ENCODE peak calls at places on chromosomes 12 and 14, in nine cellular contexts. B is mesendoderm, I is MM.1S, R is breast epithelium, Z is lower lobe of right lung, O is small intestine, A is H9, X is colonic mucosa, N is endothelial cell of umbilical vein. T is an unnamed sample.

GRCh38 chr12:85509857-85510256 is 229.8 kb downstream of the ALX1 start:
- DNase-seq in Z (no peak), B (peak; percentile 68), A (no peak), I (peak; percentile 41), N (no peak), X (no peak), R (no peak), O (no peak), T (no peak)

GRCh38 chr14:67589212-67589770 is 10.8 kb downstream of the PIGH start:
- DNase-seq in B (no peak), I (no peak), N (no peak), O (peak; percentile 12), Z (no peak), A (no peak), R (no peak), X (no peak), T (no peak)

GRCh38 chr12:104985206-104985605 is 910 bp upstream of the NOPCHAP1 start:
- DNase-seq in N (no peak), A (no peak), R (no peak), X (no peak), Z (no peak), B (no peak), I (peak; percentile 35), O (no peak), T (no peak)

GRCh38 chr14:94313991-94314655 is 9.0 kb downstream of the SERPINA6 start:
- DNase-seq in X (peak; percentile 17), I (no peak), R (no peak), O (no peak), A (no peak), Z (no peak), N (no peak), B (no peak), T (peak; percentile 92)

GRCh38 chr14:68082698-68083291 is 263.2 kb downstream of the RAD51B start:
- DNase-seq in N (peak; percentile 40), R (no peak), I (no peak), A (no peak), X (no peak), O (no peak), B (no peak), Z (no peak), T (no peak)

GRCh38 chr12:56676851-56677601 is 11.1 kb downstream of the PTGES3 start:
- DNase-seq in N (no peak), X (no peak), R (peak; percentile 4), Z (no peak), A (no peak), I (no peak), B (no peak), O (peak; percentile 47), T (no peak)

GRCh38 chr12:105706321-105706972 is 376.0 kb downstream of the C12orf75 start:
- DNase-seq in O (no peak), A (peak; percentile 51), Z (no peak), N (peak; percentile 64), I (no peak), B (peak; percentile 89), X (no peak), R (no peak), T (no peak)

GRCh38 chr14:100450049-100450448 is 126.9 kb downstream of the SLC25A47 start:
- DNase-seq in A (peak; percentile 11), B (no peak), X (no peak), O (no peak), N (no peak), Z (no peak), R (no peak), I (no peak), T (no peak)

GRCh38 chr14:100654025-100654813 is 67.0 kb upstream of the BEGAIN start:
- DNase-seq in I (no peak), R (no peak), Z (no peak), N (no peak), B (no peak), O (no peak), A (no peak), X (no peak), T (no peak)

GRCh38 chr12:28742791-28743190 is 406.3 kb upstream of the FAR2 start:
- DNase-seq in B (no peak), R (no peak), N (no peak), Z (no peak), I (no peak), X (no peak), A (no peak), O (no peak), T (no peak)

GRCh38 chr12:30985814-30986452 is 59.4 kb downstream of the TSPAN11 start:
- DNase-seq in R (no peak), X (peak; percentile 32), Z (peak; percentile 59), B (peak; percentile 70), A (peak; percentile 85), O (peak; percentile 46), N (peak; percentile 65), I (peak; percentile 46), T (no peak)

GRCh38 chr14:102900631-102901571 is 21.6 kb upstream of the AMN start:
- DNase-seq in A (no peak), I (peak; percentile 26), X (no peak), B (no peak), Z (peak; percentile 51), R (no peak), O (no peak), N (no peak), T (no peak)
- H3K27ac ChIP-seq in A (no peak overlapping the region), I (peak overlapping the region; percentile 96), X (no peak overlapping the region), B (no peak overlapping the region), Z (no peak overlapping the region), R (no peak overlapping the region), O (peak overlapping the region; percentile 61), N (no peak overlapping the region), T (no peak overlapping the region)

GRCh38 chr14:24871302-24871701 is 178.6 kb downstream of the STXBP6 start:
- DNase-seq in R (no peak), I (no peak), N (no peak), B (no peak), A (no peak), Z (no peak), O (peak; percentile 82), X (no peak), T (no peak)

GRCh38 chr14:24861083-24861630 is 188.8 kb downstream of the STXBP6 start:
- DNase-seq in Z (no peak), A (no peak), N (no peak), B (peak; percentile 48), X (no peak), I (no peak), O (peak; percentile 31), R (peak; percentile 17), T (no peak)

GRCh38 chr14:24863933-24864708 is 185.8 kb downstream of the STXBP6 start:
- DNase-seq in X (no peak), R (no peak), A (no peak), N (no peak), O (peak; percentile 30), B (no peak), Z (no peak), I (no peak), T (no peak)

GRCh38 chr14:24868389-24868788 is 181.6 kb downstream of the STXBP6 start:
- DNase-seq in O (no peak), A (no peak), I (no peak), R (no peak), N (no peak), B (no peak), Z (no peak), X (no peak), T (no peak)

GRCh38 chr14:24866067-24866466 is 183.9 kb downstream of the STXBP6 start:
- DNase-seq in R (no peak), B (no peak), X (no peak), A (no peak), Z (no peak), O (no peak), I (no peak), N (no peak), T (no peak)
- H3K4me1 ChIP-seq in R (no peaks in the 10 kb centered on the region), B (no peaks in the 10 kb centered on the region), X (no peaks in the 10 kb centered on the region), A (no peaks in the 10 kb centered on the region), Z (no peaks in the 10 kb centered on the region), O (no peaks in the 10 kb centered on the region), I (no peaks in the 10 kb centered on the region), N (no peaks in the 10 kb centered on the region), T (peaks cover 8% of the 10 kb centered on the region)

GRCh38 chr14:74244115-74244514 is 4.9 kb downstream of the VSX2 start:
- DNase-seq in I (no peak), Z (no peak), R (no peak), A (peak; percentile 55), B (peak; percentile 56), O (no peak), N (no peak), X (no peak), T (no peak)

GRCh38 chr14:74248036-74248435 is 8.8 kb downstream of the VSX2 start:
- DNase-seq in X (no peak), I (no peak), O (no peak), N (no peak), Z (no peak), A (no peak), B (no peak), R (no peak), T (no peak)

GRCh38 chr14:74246561-74246960 is 7.3 kb downstream of the VSX2 start:
- DNase-seq in A (no peak), B (no peak), N (no peak), Z (no peak), O (no peak), X (no peak), I (no peak), R (no peak), T (no peak)

GRCh38 chr14:74243051-74243450 is 3.8 kb downstream of the VSX2 start:
- DNase-seq in A (no peak), X (no peak), I (no peak), O (no peak), Z (no peak), B (no peak), R (no peak), N (no peak), T (no peak)

GRCh38 chr14:74245292-74245691 is 6.0 kb downstream of the VSX2 start:
- DNase-seq in Z (no peak), R (no peak), X (no peak), N (no peak), O (no peak), I (no peak), A (no peak), B (no peak), T (no peak)
- H3K27me3 ChIP-seq in Z (peaks cover 69% of the 10 kb centered on the region), R (peaks cover 8% of the 10 kb centered on the region), X (peaks cover 38% of the 10 kb centered on the region), N (peaks cover 49% of the 10 kb centered on the region), O (peaks cover 4% of the 10 kb centered on the region), I (peaks cover 26% of the 10 kb centered on the region), A (peaks cover 36% of the 10 kb centered on the region), B (peaks cover 37% of the 10 kb centered on the region), T (peaks cover 38% of the 10 kb centered on the region)

GRCh38 chr12:95718001-95718400 is 72.6 kb downstream of the NTN4 start:
- DNase-seq in A (no peak), O (no peak), N (peak; percentile 73), R (no peak), B (no peak), Z (no peak), I (peak; percentile 61), X (no peak), T (no peak)

GRCh38 chr12:95721320-95721719 is 69.2 kb downstream of the NTN4 start:
- DNase-seq in A (no peak), B (peak; percentile 47), O (no peak), R (no peak), I (no peak), Z (no peak), N (no peak), X (no peak), T (no peak)

GRCh38 chr12:95715177-95715576 is 75.4 kb downstream of the NTN4 start:
- DNase-seq in X (no peak), N (no peak), R (no peak), O (no peak), A (no peak), Z (no peak), I (no peak), B (no peak), T (no peak)

GRCh38 chr12:95717336-95717928 is 73.1 kb downstream of the NTN4 start:
- DNase-seq in B (no peak), N (no peak), I (no peak), R (no peak), A (no peak), Z (no peak), X (no peak), O (no peak), T (no peak)

GRCh38 chr12:95718772-95719171 is 71.8 kb downstream of the NTN4 start:
- DNase-seq in Z (no peak), A (no peak), O (no peak), N (no peak), I (no peak), B (no peak), X (no peak), R (no peak), T (no peak)
- H3K27ac ChIP-seq in Z (no peak overlapping the region), A (no peak overlapping the region), O (no peak overlapping the region), N (no peak overlapping the region), I (no peak overlapping the region), B (no peak overlapping the region), X (no peak overlapping the region), R (peak overlapping the region; percentile 54), T (no peak overlapping the region)

T was measured in esophagus muscularis mucosa.